ENCODE peak calls at places on chromosomes 1 and 21, in four cellular contexts. V is cardiac muscle cell, Q is PC-3, L is heart left ventricle. W is an unnamed sample.

GRCh38 chr1:75097686-75098085 is 36.5 kb upstream of the LHX8 start:
- DNase-seq in V (peak), Q (no peak), L (no peak), W (no peak)

GRCh38 chr1:92408825-92409224 is 77.9 kb downstream of the GFI1 start:
- DNase-seq in V (no peak), Q (peak), L (no peak), W (no peak)

GRCh38 chr1:193299038-193299437 is 112.6 kb upstream of the B3GALT2 start:
- DNase-seq in V (no peak), Q (no peak), L (no peak), W (no peak)

GRCh38 chr1:232844791-232845190 is 39.6 kb downstream of the MAP10 start:
- DNase-seq in V (no peak), Q (peak), L (no peak), W (no peak)

GRCh38 chr1:244599937-244600350 is 53.0 kb upstream of the DESI2 start:
- DNase-seq in V (no peak), Q (peak), L (no peak), W (no peak)

GRCh38 chr1:160705176-160705745 is 6.4 kb downstream of the CD48 start:
- DNase-seq in V (no peak), Q (no peak), L (no peak), W (no peak)

GRCh38 chr1:223742861-223743517 is 30.6 kb downstream of the CAPN2 start:
- DNase-seq in V (no peak), Q (no peak), L (no peak), W (no peak)

GRCh38 chr1:30304080-30304479 is 419.3 kb downstream of the MATN1 start:
- DNase-seq in V (no peak), Q (no peak), L (no peak), W (no peak)

GRCh38 chr1:223700942-223701637 is 11.2 kb upstream of the CAPN2 start:
- DNase-seq in V (no peak), Q (peak), L (no peak), W (no peak)

GRCh38 chr1:156892190-156893047 is 1.1 kb upstream of the PEAR1 start:
- DNase-seq in V (peak), Q (peak), L (peak), W (peak)

GRCh38 chr1:54844564-54844963 is 42.4 kb downstream of the DHCR24 start:
- DNase-seq in V (no peak), Q (no peak), L (no peak), W (no peak)

GRCh38 chr1:1971017-1971416 is 32.6 kb downstream of the CFAP74 start:
- DNase-seq in V (no peak), Q (no peak), L (no peak), W (no peak)

GRCh38 chr1:41455479-41456271 is 28.8 kb downstream of the EDN2 start:
- DNase-seq in V (no peak), Q (no peak), L (peak), W (no peak)

GRCh38 chr1:23283660-23284602 is 60.2 kb downstream of the HNRNPR start:
- DNase-seq in V (no peak), Q (peak), L (no peak), W (no peak)

GRCh38 chr1:220462756-220463155 is 65.2 kb upstream of the MARK1 start:
- DNase-seq in V (peak), Q (peak), L (no peak), W (no peak)

GRCh38 chr1:202593845-202594244 is 116.4 kb downstream of the SYT2 start:
- DNase-seq in V (no peak), Q (peak), L (no peak), W (no peak)

GRCh38 chr1:87794788-87795614 is 466.3 kb downstream of the LMO4 start:
- DNase-seq in V (no peak), Q (peak), L (no peak), W (no peak)

GRCh38 chr21:28602581-28602980 is 390.1 kb downstream of the LTN1 start:
- DNase-seq in V (no peak), Q (no peak), L (no peak), W (no peak)

GRCh38 chr1:205592443-205593003 is 39.3 kb downstream of the ELK4 start:
- DNase-seq in V (no peak), Q (no peak), L (no peak), W (no peak)
- H3K27ac ChIP-seq in V (no peak), Q (no peak), L (no peak), W (no peak)

GRCh38 chr1:27556435-27556780 is 47.5 kb downstream of the AHDC1 start:
- DNase-seq in V (no peak), Q (no peak), L (no peak), W (no peak)
- H3K27ac ChIP-seq in V (peak), Q (peak), L (peak), W (no peak)

DNA sequence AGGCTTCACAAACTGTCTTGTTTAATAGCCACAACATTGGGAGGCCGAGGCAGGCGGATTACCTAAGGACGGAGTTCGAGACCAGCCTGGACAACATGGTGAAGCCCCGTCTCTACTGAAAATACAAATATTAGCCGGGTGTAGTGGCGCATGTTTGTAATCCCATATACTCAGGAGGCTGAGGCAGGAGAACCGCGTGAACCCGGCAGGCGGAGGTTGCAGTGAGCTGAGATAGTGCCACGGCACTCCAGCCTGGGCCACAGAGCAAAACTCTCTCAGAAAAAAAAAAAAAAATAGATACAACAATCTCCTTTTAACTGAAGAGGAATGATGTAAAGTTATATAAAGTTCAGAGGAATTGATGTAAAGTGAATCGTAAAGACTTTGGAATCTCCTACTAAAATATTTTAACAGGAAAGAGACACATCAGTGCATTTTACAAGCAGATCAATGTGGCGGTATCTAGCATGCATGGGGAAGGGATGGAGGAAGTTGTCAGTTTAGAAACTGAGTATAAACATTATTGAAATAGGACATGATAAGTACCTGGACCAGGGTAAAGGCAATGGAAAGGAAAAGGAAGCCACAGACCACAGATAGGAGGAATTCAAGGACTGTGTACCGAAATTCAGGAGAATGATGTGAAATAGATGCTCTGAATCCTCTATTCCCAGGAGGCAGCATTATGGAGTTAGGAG is 41.5 kb downstream of the PTPRC start:
- DNase-seq in V (no peak), Q (peak), L (no peak), W (no peak)
- H3K27ac ChIP-seq in V (no peak), Q (peak), L (peak), W (no peak)

GRCh38 chr1:3365519-3366158 is 88.8 kb upstream of the ARHGEF16 start:
- DNase-seq in V (peak), Q (no peak), L (no peak), W (no peak)
- H3K27ac ChIP-seq in V (peak), Q (no peak), L (peak), W (no peak)

GRCh38 chr1:64865105-64865757 is 101.1 kb downstream of the JAK1 start:
- DNase-seq in V (no peak), Q (no peak), L (no peak), W (no peak)

GRCh38 chr1:64866689-64867088 is 99.7 kb downstream of the JAK1 start:
- DNase-seq in V (no peak), Q (no peak), L (no peak), W (no peak)

GRCh38 chr1:64867266-64867665 is 99.1 kb downstream of the JAK1 start:
- DNase-seq in V (no peak), Q (no peak), L (no peak), W (no peak)

GRCh38 chr1:64861611-64862010 is 104.7 kb downstream of the JAK1 start:
- DNase-seq in V (peak), Q (peak), L (peak), W (peak)

GRCh38 chr1:64864018-64864945 is 102.1 kb downstream of the JAK1 start:
- DNase-seq in V (no peak), Q (peak), L (peak), W (no peak)
- H3K27ac ChIP-seq in V (no peak), Q (peak), L (peak), W (no peak)

DNA sequence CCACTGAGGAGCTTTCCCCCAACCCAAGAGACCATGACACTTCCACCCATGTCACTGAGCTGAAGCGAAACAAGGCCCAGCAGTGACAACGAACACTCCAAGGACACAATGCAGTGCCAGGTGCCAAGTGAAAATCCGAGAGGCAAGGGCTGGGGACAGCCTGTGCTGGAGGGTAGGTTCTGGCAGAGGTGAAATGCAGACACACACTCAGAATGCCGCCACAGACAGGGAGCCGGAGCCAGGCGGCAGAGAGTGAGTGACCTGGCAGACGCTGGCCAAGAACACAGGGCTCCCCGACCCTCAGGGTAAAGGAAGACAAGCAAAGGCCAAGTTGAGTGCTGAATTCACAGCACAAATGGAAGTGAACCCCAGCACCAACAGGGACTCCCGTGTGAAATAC is 78.9 kb downstream of the CD46 start:
- DNase-seq in V (no peak), Q (no peak), L (no peak), W (no peak)
- H3K27ac ChIP-seq in V (no peak), Q (no peak), L (peak), W (no peak)

GRCh38 chr1:248857201-248857600 is 1.7 kb downstream of the ZNF692 start:
- DNase-seq in V (no peak), Q (no peak), L (no peak), W (no peak)
- H3K27ac ChIP-seq in V (no peak), Q (no peak), L (no peak), W (no peak)

GRCh38 chr1:230219174-230220067 is 152.4 kb downstream of the GALNT2 start:
- DNase-seq in V (no peak), Q (no peak), L (no peak), W (no peak)

GRCh38 chr1:230218667-230219066 is 151.6 kb downstream of the GALNT2 start:
- DNase-seq in V (no peak), Q (no peak), L (no peak), W (no peak)

GRCh38 chr1:230212405-230212936 is 145.4 kb downstream of the GALNT2 start:
- DNase-seq in V (no peak), Q (no peak), L (no peak), W (no peak)

GRCh38 chr1:230215049-230215448 is 148.0 kb downstream of the GALNT2 start:
- DNase-seq in V (peak), Q (peak), L (peak), W (no peak)

DNA sequence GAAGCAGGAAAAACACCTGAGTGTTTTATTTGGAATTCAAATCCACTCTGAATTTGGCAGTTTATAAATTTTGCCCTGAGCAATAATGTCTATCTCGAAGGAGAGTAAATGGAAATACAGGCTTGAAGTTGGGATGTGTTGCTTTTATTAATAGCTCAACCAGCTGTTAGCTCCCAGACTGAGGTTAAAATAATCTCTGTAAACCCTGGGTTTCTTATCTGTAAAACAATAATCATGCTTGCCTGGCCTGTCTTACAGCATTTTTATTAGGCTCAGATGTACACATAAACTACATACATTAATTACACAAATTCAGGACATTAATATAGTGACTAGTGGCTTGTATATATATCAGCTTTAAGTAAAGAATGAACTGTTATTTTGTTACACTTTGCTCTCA is 148.5 kb downstream of the GALNT2 start:
- DNase-seq in V (no peak), Q (no peak), L (no peak), W (no peak)
- H3K27ac ChIP-seq in V (no peak), Q (no peak), L (peak), W (no peak)

GRCh38 chr1:32703479-32704291 is 1.1 kb upstream of the SYNC start:
- DNase-seq in V (no peak), Q (peak), L (peak), W (no peak)

GRCh38 chr1:32705516-32705915 is 2.9 kb upstream of the SYNC start:
- DNase-seq in V (no peak), Q (no peak), L (no peak), W (no peak)

GRCh38 chr1:32701421-32701911 is 1.1 kb downstream of the SYNC start:
- DNase-seq in V (peak), Q (no peak), L (peak), W (no peak)

GRCh38 chr1:32701951-32702598 is 495 bp downstream of the SYNC start:
- DNase-seq in V (peak), Q (peak), L (peak), W (no peak)

DNA sequence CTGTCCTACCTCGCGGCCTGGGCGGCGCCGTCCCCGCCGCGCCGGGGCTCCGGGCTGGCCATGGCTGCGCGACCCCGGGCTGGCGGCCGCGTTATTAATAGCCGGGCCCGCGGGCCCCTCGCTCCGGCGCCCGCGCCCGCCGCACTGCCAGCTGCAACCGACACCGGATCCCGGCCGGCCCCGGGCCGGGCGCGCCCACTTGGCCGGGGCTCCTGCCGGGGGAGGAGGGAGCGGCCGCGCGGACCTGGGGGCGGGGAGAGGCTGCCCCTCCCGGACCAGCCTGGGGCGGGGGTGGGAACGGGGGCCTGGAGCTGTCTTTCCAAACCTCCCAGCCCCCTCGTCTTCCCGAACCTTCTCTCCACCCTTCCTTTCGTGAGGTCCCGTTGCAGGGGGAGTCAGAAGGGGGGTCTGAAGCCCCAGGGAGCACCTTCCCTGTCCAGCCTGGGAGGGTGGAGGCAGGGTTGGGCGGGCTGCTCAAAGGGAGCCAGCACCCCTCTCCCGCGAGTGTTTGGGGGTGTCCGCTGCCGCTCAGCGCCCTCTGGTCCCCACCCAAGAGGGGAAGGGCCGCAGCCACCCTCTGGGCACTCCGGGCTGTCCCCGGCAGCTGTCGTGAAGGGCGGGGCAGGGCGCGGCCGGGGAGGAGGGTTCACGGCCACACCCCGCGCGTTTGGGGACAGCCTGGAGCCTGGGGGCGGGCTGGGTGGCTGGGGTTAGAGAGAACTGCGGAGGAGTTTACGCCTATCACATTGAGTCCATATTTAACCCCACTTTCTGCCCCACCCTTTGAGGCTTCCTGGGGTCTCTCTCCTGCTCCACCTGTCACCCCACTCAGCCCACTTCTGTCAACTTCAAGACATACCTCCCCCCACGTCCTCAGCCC is at the start of gene SYNC:
- DNase-seq in V (peak), Q (peak), L (peak), W (no peak)
- H3K27ac ChIP-seq in V (peak), Q (peak), L (peak), W (no peak)

GRCh38 chr1:35535243-35535642 is 22.0 kb downstream of the KIAA0319L start:
- DNase-seq in V (no peak), Q (no peak), L (no peak), W (no peak)

GRCh38 chr1:35536551-35537162 is 20.5 kb downstream of the KIAA0319L start:
- DNase-seq in V (no peak), Q (no peak), L (no peak), W (no peak)

GRCh38 chr1:35537788-35538187 is 19.4 kb downstream of the KIAA0319L start:
- DNase-seq in V (no peak), Q (no peak), L (no peak), W (no peak)

GRCh38 chr1:35539073-35539823 is 18.0 kb downstream of the KIAA0319L start:
- DNase-seq in V (no peak), Q (no peak), L (no peak), W (no peak)

DNA sequence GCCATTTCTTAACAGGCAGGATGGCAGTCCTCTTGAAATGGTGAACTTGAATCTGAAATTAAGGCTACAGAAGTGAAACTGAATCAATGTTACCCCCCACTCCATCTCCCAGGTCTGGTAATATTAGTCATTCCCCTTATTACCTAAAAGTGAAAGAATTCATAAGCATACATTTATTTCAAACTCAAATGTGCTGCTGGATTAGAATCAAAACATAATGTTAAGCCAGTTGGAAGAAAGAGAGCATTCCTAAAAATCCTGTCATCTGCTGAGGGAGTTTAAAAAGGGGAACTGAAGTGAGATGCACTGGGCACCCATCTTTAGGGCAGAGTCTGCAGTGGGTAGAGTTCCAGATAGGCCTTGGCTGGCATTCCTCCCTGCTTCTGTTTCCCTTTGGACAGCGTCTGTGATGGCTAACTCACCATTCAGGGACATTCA is 17.4 kb downstream of the KIAA0319L start:
- DNase-seq in V (no peak), Q (no peak), L (no peak), W (no peak)
- H3K27ac ChIP-seq in V (no peak), Q (no peak), L (peak), W (no peak)

W was measured in iPS DF 6.9.